ENCODE peak calls at places on chromosomes 11 and 22, in five cellular contexts. C, I, H, J and O are unnamed samples. For H3K27me3, the result is how much of the 10 kb centered on the place peaks cover.

GRCh38 chr11:77656362-77656761 is 18.8 kb upstream of the CLNS1A start:
- DNase-seq in I (no peak), H (no peak), C (no peak), J (no peak), O (no peak)

GRCh38 chr11:130555251-130555841 is 106.9 kb downstream of the ADAMTS15 start:
- DNase-seq in H (no peak), I (no peak), C (peak), J (peak), O (no peak)

GRCh38 chr11:128620306-128621175 is 33.2 kb upstream of the ETS1 start:
- DNase-seq in H (no peak), C (no peak), J (no peak), I (no peak), O (no peak)

GRCh38 chr11:5280582-5281102 is 10.9 kb upstream of the HBE1 start:
- DNase-seq in J (peak), H (no peak), I (no peak), C (peak), O (peak)

GRCh38 chr22:19809741-19810140 is 44.9 kb downstream of the GNB1L start:
- DNase-seq in I (no peak), J (no peak), H (no peak), C (no peak), O (peak)

GRCh38 chr11:47991266-47991830 is 11.0 kb downstream of the PTPRJ start:
- DNase-seq in I (no peak), H (peak), J (no peak), C (peak), O (peak)

GRCh38 chr22:46064236-46064965 is 85.9 kb upstream of the PPARA start:
- DNase-seq in H (peak), C (peak), I (peak), J (peak), O (peak)

GRCh38 chr11:131724436-131724995 is 354.1 kb downstream of the NTM start:
- DNase-seq in H (no peak), J (no peak), I (no peak), C (no peak), O (no peak)

GRCh38 chr11:120651836-120652235 is 140.3 kb downstream of the GRIK4 start:
- DNase-seq in I (no peak), J (no peak), C (no peak), H (no peak), O (no peak)

GRCh38 chr11:134506046-134506445 is 94.0 kb upstream of the B3GAT1 start:
- DNase-seq in I (no peak), H (no peak), C (no peak), J (no peak), O (no peak)

GRCh38 chr11:129283141-129283540 is 91.0 kb upstream of the ARHGAP32 start:
- DNase-seq in J (no peak), H (no peak), C (peak), I (no peak), O (no peak)

GRCh38 chr11:131354251-131354701 is 16.1 kb upstream of the NTM start:
- DNase-seq in H (no peak), J (no peak), C (no peak), I (no peak), O (no peak)

GRCh38 chr22:46878549-46878948 is 116.1 kb downstream of the TBC1D22A start:
- DNase-seq in J (no peak), I (no peak), C (no peak), H (no peak), O (no peak)

GRCh38 chr22:33047744-33048143 is 10.4 kb downstream of the SYN3 start:
- DNase-seq in C (no peak), H (no peak), I (no peak), J (no peak), O (no peak)

GRCh38 chr22:48700566-48701295 is 1126.9 kb downstream of the BRD1 start:
- DNase-seq in I (no peak), H (no peak), C (no peak), J (no peak), O (no peak)

GRCh38 chr11:43947003-43947500 is 4.6 kb downstream of the C11orf96 start:
- DNase-seq in J (peak), C (no peak), H (no peak), I (no peak), O (no peak)

GRCh38 chr11:104620991-104621390 is 277.3 kb downstream of the CASP12 start:
- DNase-seq in H (no peak), J (no peak), I (no peak), C (no peak), O (no peak)

GRCh38 chr11:14898286-14899086 is 6.5 kb upstream of the CYP2R1 start:
- DNase-seq in J (no peak), I (no peak), C (no peak), H (no peak), O (no peak)

GRCh38 chr11:57356179-57356757 is 18.1 kb downstream of the P2RX3 start:
- DNase-seq in C (no peak), J (no peak), I (no peak), H (no peak), O (no peak)

GRCh38 chr11:13210424-13210823 is 67.2 kb upstream of the BMAL1 start:
- DNase-seq in J (peak), C (peak), I (no peak), H (no peak), O (no peak)

GRCh38 chr22:30932661-30933060 is 35.9 kb downstream of the MORC2 start:
- DNase-seq in H (no peak), I (no peak), J (no peak), C (no peak), O (no peak)
- H3K27me3 ChIP-seq in H (under half), I (under half), J (under half), C (under half), O (under half)

DNA sequence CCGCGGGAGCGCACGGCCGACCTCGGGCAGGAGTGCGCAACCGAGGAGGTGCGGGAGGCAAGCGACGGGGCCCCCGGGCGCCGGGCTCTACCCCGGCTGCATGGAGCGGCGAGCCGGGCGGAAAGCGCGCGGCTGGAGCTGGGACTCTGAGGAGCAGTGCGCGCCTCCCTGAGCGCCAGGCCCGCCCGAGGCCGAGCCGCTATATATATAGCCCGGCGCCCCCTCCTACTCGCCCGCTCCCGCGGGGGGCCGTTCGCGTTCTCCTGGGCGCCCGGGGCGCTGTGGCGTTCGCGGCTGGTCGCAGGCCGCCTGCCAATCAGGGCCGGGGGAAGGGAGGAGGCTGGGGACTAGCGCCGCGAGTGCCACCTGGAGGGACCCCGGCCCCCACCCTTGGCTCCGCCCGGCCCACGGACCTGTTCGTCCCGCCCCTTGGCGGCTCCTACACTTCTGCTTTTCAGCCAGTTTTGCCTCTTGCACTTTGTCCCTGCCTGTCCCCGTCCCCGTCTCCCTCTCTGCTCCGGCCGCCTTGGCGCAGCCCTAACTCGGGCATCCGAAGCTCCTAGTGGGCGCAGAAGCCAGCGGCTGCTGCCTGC is at the start of gene FGF4:
- DNase-seq in J (no peak), I (no peak), H (no peak), C (no peak), O (peak)
- H3K27me3 ChIP-seq in J (under half), I (half or more), H (half or more), C (under half), O (half or more)

GRCh38 chr11:58527429-58527828 is 19.5 kb upstream of the OR5B21 start:
- DNase-seq in C (no peak), H (no peak), I (no peak), J (no peak), O (no peak)

GRCh38 chr11:58524232-58525036 is 16.5 kb upstream of the OR5B21 start:
- DNase-seq in J (peak), H (no peak), I (no peak), C (peak), O (no peak)

GRCh38 chr11:58525037-58525614 is 17.2 kb upstream of the OR5B21 start:
- DNase-seq in I (no peak), H (no peak), J (no peak), C (no peak), O (no peak)

GRCh38 chr11:58531865-58532341 is 24.0 kb upstream of the OR5B21 start:
- DNase-seq in J (no peak), H (no peak), C (no peak), I (no peak), O (no peak)

DNA sequence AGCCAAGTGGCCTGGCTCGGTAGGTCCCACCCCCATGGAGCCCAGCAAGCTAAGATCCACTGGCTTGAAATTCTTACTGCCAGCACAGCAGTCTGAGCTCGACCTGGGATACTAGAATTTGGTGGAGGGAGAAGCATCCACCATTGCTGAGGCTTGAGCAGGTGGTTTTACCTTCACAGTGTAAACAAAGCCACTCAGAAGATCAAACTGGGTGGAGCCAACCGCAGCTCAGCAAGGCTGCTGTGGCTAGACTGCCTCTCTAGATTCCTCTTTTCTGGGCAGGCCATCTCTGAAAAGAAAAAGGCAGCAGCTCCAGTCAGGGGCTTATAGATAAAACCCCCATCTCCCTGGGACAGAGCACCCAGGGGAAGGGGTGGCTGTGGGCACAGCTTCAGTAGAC is 22.3 kb upstream of the OR5B21 start:
- DNase-seq in J (no peak), C (no peak), H (no peak), I (no peak), O (no peak)
- H3K27me3 ChIP-seq in J (under half), C (under half), H (under half), I (under half), O (under half)

DNA sequence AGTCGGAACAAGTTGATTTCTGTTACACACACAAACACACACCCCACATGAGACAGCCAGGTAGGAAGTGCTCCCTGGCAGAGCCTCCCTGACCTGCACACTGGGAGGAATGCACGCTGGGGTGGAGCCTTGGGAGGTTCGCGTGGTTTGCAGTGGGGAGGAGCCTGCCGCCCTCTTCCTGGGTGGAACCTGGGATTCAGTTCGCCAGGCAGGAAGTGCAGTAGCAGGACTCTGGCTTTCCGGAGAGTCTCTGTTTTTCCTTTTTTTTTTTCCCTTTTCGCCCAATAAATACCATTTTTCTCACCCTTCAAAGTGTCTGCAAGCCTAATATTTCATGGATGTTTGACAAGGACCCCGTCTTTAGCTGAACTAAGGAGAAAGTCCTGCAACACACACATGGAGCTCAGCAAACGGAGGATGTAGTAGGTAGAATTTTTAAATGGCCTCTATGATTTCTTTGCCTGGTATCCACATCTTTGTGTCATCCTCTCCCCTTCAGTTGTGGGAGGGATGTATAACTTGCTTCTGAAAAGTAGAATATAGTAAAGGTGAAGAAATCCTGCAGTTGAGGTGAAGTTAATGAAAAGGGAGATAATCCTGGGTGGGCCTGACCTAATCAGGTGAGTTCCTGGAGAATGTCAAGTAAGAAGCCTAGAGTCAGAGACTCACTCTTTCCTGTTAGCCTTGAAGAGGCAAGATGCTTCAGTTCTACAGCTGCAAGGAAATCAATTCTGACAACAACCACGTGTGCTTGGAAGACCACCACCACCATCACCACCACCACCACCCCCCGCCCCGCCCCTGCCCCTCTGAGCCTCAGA is 72.9 kb downstream of the PIWIL4 start:
- DNase-seq in C (no peak), J (no peak), I (no peak), H (peak), O (no peak)
- H3K27me3 ChIP-seq in C (under half), J (under half), I (under half), H (under half), O (under half)

DNA sequence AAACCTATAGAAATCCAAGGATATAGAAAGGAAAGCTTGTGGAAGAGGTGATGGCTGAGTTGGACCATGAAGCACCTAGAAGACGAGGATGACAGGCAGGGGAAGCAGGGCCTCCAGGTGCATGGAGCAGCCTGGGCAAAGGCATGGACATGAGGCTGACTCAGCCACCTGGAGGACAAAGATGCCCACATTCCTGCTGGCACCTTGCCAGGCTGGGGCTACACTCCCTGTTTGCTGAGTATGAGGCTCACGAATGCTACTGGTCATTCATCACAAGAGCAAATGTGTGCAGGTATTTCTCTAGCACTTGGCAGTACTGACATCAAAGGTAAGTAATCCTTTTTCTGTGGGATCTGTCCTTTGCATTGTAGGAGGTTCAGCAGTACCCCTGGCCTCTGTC is 7.1 kb upstream of the SCGB2A1 start:
- DNase-seq in J (no peak), I (no peak), C (no peak), H (no peak), O (no peak)
- H3K27me3 ChIP-seq in J (under half), I (under half), C (under half), H (under half), O (under half)